ENCODE peak calls at places on chromosomes 4 and X, in six cellular contexts. Q, Y, G, A, D and I are unnamed samples.

GRCh38 chr4:118682928-118683327 is 2.3 kb upstream of the METTL14 start:
- DNase-seq in Q (no peak), Y (no peak), G (peak), A (no peak), D (peak), I (peak)

GRCh38 chrX:44422631-44423030 is 79.2 kb upstream of the EFHC2 start:
- DNase-seq in Q (no peak), Y (no peak), G (no peak), A (no peak), D (no peak), I (no peak)

GRCh38 chr4:140152760-140153418 is 1.1 kb downstream of the MAML3 start:
- DNase-seq in Q (peak), Y (no peak), G (peak), A (peak), D (peak), I (peak)

GRCh38 chr4:57504139-57504538 is 394.0 kb upstream of the IGFBP7 start:
- DNase-seq in Q (no peak), Y (no peak), G (no peak), A (no peak), D (no peak), I (no peak)

GRCh38 chr4:86942185-86942666 is 7.4 kb downstream of the AFF1 start:
- DNase-seq in Q (no peak), Y (no peak), G (no peak), A (no peak), D (no peak), I (peak)

GRCh38 chr4:40984051-40984450 is 230.3 kb downstream of the APBB2 start:
- DNase-seq in Q (no peak), Y (no peak), G (no peak), A (no peak), D (no peak), I (no peak)

GRCh38 chr4:62676962-62677361 is 1476.8 kb downstream of the ADGRL3 start:
- DNase-seq in Q (no peak), Y (no peak), G (no peak), A (no peak), D (no peak), I (no peak)

GRCh38 chr4:138390286-138390685 is 148.1 kb upstream of the SLC7A11 start:
- DNase-seq in Q (no peak), Y (no peak), G (no peak), A (no peak), D (peak), I (peak)

GRCh38 chrX:124406294-124407013 is 60.1 kb downstream of the SH2D1A start:
- DNase-seq in Q (peak), Y (no peak), G (peak), A (peak), D (peak), I (peak)

GRCh38 chrX:17531500-17531899 is 156.5 kb downstream of the NHS start:
- DNase-seq in Q (no peak), Y (no peak), G (no peak), A (no peak), D (no peak), I (no peak)

GRCh38 chrX:47169726-47170515 is 23.7 kb upstream of the UBA1 start:
- DNase-seq in Q (no peak), Y (no peak), G (peak), A (peak), D (peak), I (peak)

GRCh38 chrX:149010026-149010898 is 494.8 kb downstream of the IDS start:
- DNase-seq in Q (no peak), Y (no peak), G (no peak), A (no peak), D (no peak), I (no peak)

GRCh38 chr4:186839122-186840037 is 115.7 kb upstream of the FAT1 start:
- DNase-seq in Q (no peak), Y (no peak), G (peak), A (no peak), D (peak), I (peak)

GRCh38 chrX:46574941-46575381 is 1.4 kb downstream of the CHST7 start:
- DNase-seq in Q (no peak), Y (no peak), G (no peak), A (no peak), D (no peak), I (no peak)

GRCh38 chrX:118847676-118848075 is 24.1 kb downstream of the ZCCHC12 start:
- DNase-seq in Q (no peak), Y (no peak), G (peak), A (no peak), D (peak), I (peak)

GRCh38 chr4:32148120-32148666 is 1428.0 kb downstream of the PCDH7 start:
- DNase-seq in Q (no peak), Y (no peak), G (peak), A (no peak), D (peak), I (peak)

GRCh38 chr4:145938618-145939177 is at the start of gene ZNF827:
- DNase-seq in Q (peak), Y (peak), G (peak), A (peak), D (peak), I (peak)

GRCh38 chr4:40238700-40239548 is 42.1 kb downstream of the RHOH start:
- DNase-seq in Q (no peak), Y (no peak), G (no peak), A (no peak), D (peak), I (no peak)

GRCh38 chr4:88177981-88178632 is 19.7 kb upstream of the ABCG2 start:
- DNase-seq in Q (no peak), Y (no peak), G (peak), A (no peak), D (peak), I (peak)

GRCh38 chr4:3317011-3317655 is 24.3 kb downstream of the RGS12 start:
- DNase-seq in Q (no peak), Y (no peak), G (no peak), A (peak), D (no peak), I (no peak)

GRCh38 chr4:27217261-27217769 is 356.7 kb downstream of the STIM2 start:
- DNase-seq in Q (no peak), Y (no peak), G (peak), A (no peak), D (no peak), I (peak)

GRCh38 chrX:73903941-73904340 is 340.9 kb downstream of the CHIC1 start:
- DNase-seq in Q (no peak), Y (no peak), G (no peak), A (no peak), D (no peak), I (peak)

GRCh38 chr4:5979981-5980380 is 38.2 kb downstream of the C4orf50 start:
- DNase-seq in Q (no peak), Y (no peak), G (no peak), A (no peak), D (peak), I (no peak)

GRCh38 chr4:127732623-127733199 is 2.5 kb downstream of the SLC25A31 start:
- DNase-seq in Q (no peak), Y (no peak), G (peak), A (no peak), D (peak), I (peak)

GRCh38 chr4:17762705-17763104 is 18.7 kb downstream of the FAM184B start:
- DNase-seq in Q (no peak), Y (no peak), G (peak), A (no peak), D (peak), I (peak)

GRCh38 chr4:139656614-139657486 is 8.8 kb upstream of the MGST2 start:
- DNase-seq in Q (peak), Y (no peak), G (peak), A (peak), D (peak), I (peak)

GRCh38 chr4:180615746-180616145 is 1627.5 kb upstream of the TENM3 start:
- DNase-seq in Q (no peak), Y (no peak), G (no peak), A (no peak), D (no peak), I (no peak)

GRCh38 chrX:96752776-96753175 is 68.1 kb downstream of the DIAPH2 start:
- DNase-seq in Q (no peak), Y (no peak), G (no peak), A (no peak), D (no peak), I (no peak)

GRCh38 chr4:53558061-53558801 is 33.1 kb downstream of the LNX1 start:
- DNase-seq in Q (no peak), Y (no peak), G (peak), A (peak), D (peak), I (peak)

GRCh38 chr4:67393699-67394281 is 151.5 kb downstream of the CENPC start:
- DNase-seq in Q (no peak), Y (no peak), G (peak), A (no peak), D (peak), I (peak)

GRCh38 chr4:145583656-145584055 is 35.5 kb upstream of the MMAA start:
- DNase-seq in Q (no peak), Y (no peak), G (no peak), A (no peak), D (peak), I (no peak)

GRCh38 chr4:152479428-152480026 is 56.4 kb downstream of the FBXW7 start:
- DNase-seq in Q (no peak), Y (no peak), G (peak), A (no peak), D (peak), I (peak)

GRCh38 chrX:53798281-53798680 is 111.8 kb upstream of the HUWE1 start:
- DNase-seq in Q (no peak), Y (no peak), G (no peak), A (no peak), D (no peak), I (no peak)

GRCh38 chr4:73376962-73377361 is 27.1 kb upstream of the ALB start:
- DNase-seq in Q (no peak), Y (no peak), G (no peak), A (no peak), D (no peak), I (no peak)

GRCh38 chrX:101258260-101258581 is 32.9 kb downstream of the TAF7L start:
- DNase-seq in Q (no peak), Y (no peak), G (no peak), A (no peak), D (no peak), I (no peak)

GRCh38 chrX:107684956-107685385 is 56.7 kb downstream of the PRPS1 start:
- DNase-seq in Q (peak), Y (peak), G (peak), A (no peak), D (peak), I (peak)

GRCh38 chrX:19875051-19875432 is 12.4 kb downstream of the SH3KBP1 start:
- DNase-seq in Q (no peak), Y (no peak), G (no peak), A (no peak), D (peak), I (no peak)
- H3K4me3 ChIP-seq in Q (no peak), Y (no peak), G (no peak), A (no peak), D (no peak), I (no peak)

GRCh38 chr4:183600189-183600685 is 58.7 kb downstream of the RWDD4 start:
- DNase-seq in Q (no peak), Y (no peak), G (no peak), A (no peak), D (peak), I (no peak)
- TF ChIP-seq CTCF in Q (no peak), Y (peak), G (peak), A (no peak), D (peak), I (peak)

GRCh38 chrX:38313190-38313589 is 14.1 kb downstream of the RPGR start:
- DNase-seq in Q (no peak), Y (no peak), G (peak), A (no peak), D (peak), I (no peak)
- H3K4me3 ChIP-seq in Q (no peak), Y (no peak), G (no peak), A (no peak), D (no peak), I (no peak)

GRCh38 chrX:86349115-86349514 is 200.9 kb downstream of the DACH2 start:
- DNase-seq in Q (no peak), Y (no peak), G (no peak), A (no peak), D (no peak), I (no peak)

GRCh38 chrX:86348669-86349068 is 200.4 kb downstream of the DACH2 start:
- DNase-seq in Q (no peak), Y (no peak), G (no peak), A (no peak), D (no peak), I (no peak)
- TF ChIP-seq CTCF in Q (no peak), Y (no peak), G (no peak), A (no peak), D (no peak), I (no peak)

DNA sequence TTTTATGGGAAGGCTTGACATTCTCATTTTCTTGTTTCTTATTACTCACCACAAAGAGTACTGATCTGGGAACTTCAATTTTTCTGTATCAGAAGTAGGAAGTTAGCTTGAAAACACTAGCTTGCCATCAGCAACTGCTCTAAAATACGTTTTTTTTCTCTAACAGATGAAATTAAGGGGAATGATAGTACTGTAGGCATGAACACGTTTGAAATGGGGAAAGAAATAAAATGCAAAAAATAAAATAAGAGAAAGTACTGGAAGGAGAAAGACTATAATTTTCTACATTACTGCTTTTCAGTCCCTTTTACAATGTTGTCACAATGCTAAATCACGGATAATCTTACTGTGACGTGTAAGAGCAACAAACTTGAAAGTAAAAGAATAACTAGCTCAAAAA is 1.5 kb downstream of the RADX start:
- DNase-seq in Q (no peak), Y (no peak), G (no peak), A (no peak), D (no peak), I (no peak)
- H3K4me3 ChIP-seq in Q (peak), Y (no peak), G (peak), A (peak), D (no peak), I (peak)

GRCh38 chr4:76640252-76640925 is 205.4 kb downstream of the SHROOM3 start:
- DNase-seq in Q (no peak), Y (no peak), G (no peak), A (no peak), D (no peak), I (no peak)
- TF ChIP-seq CTCF in Q (no peak), Y (peak), G (no peak), A (no peak), D (no peak), I (no peak)

GRCh38 chrX:112839856-112840255 is 775 bp downstream of the AMOT start:
- DNase-seq in Q (no peak), Y (no peak), G (peak), A (no peak), D (no peak), I (no peak)
- H3K4me3 ChIP-seq in Q (peak), Y (peak), G (peak), A (peak), D (peak), I (peak)

GRCh38 chr4:150816491-150816890 is 198.6 kb downstream of the LRBA start:
- DNase-seq in Q (no peak), Y (no peak), G (peak), A (no peak), D (peak), I (peak)

GRCh38 chr4:150818129-150818528 is 197.0 kb downstream of the LRBA start:
- DNase-seq in Q (no peak), Y (no peak), G (no peak), A (no peak), D (no peak), I (no peak)

GRCh38 chr4:150818661-150819060 is 196.4 kb downstream of the LRBA start:
- DNase-seq in Q (no peak), Y (no peak), G (peak), A (no peak), D (peak), I (peak)

GRCh38 chr4:150817017-150817416 is 198.1 kb downstream of the LRBA start:
- DNase-seq in Q (no peak), Y (no peak), G (no peak), A (no peak), D (no peak), I (no peak)

DNA sequence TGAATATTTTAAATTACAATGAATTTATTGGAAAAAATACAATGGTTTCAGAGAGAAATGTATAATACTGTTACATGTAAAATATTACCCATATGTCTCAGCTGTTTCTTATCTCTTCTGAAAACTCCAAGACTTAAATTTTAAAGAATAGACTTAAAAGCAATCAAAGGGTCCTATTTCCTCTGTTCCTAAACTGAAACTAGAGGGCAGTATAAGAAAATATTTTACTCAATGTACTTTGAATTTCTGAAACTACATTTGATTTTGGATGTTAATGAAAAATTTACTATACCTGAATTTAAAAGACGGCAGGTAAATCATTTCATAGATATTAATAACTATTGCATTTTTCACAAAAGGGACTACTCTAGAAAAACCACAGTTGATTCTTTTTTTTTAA is 200.2 kb downstream of the LRBA start:
- DNase-seq in Q (no peak), Y (no peak), G (peak), A (no peak), D (peak), I (no peak)
- TF ChIP-seq CTCF in Q (no peak), Y (no peak), G (no peak), A (peak), D (no peak), I (peak)

GRCh38 chr4:78720151-78720726 is 55.9 kb upstream of the BMP2K start:
- DNase-seq in Q (no peak), Y (no peak), G (no peak), A (no peak), D (no peak), I (no peak)

GRCh38 chr4:78721739-78722138 is 54.4 kb upstream of the BMP2K start:
- DNase-seq in Q (no peak), Y (no peak), G (no peak), A (no peak), D (no peak), I (no peak)

GRCh38 chr4:78722320-78722719 is 53.8 kb upstream of the BMP2K start:
- DNase-seq in Q (no peak), Y (no peak), G (no peak), A (no peak), D (no peak), I (no peak)

GRCh38 chr4:78722880-78723279 is 53.3 kb upstream of the BMP2K start:
- DNase-seq in Q (no peak), Y (no peak), G (no peak), A (no peak), D (no peak), I (no peak)

GRCh38 chr4:78720994-78721677 is 55.0 kb upstream of the BMP2K start:
- DNase-seq in Q (no peak), Y (no peak), G (no peak), A (no peak), D (no peak), I (no peak)
- H3K4me3 ChIP-seq in Q (no peak), Y (no peak), G (no peak), A (no peak), D (no peak), I (no peak)